ENCODE peak calls at places on chromosomes 1 and 21, in ten cellular contexts. I is endodermal cell, W is pancreas, L is RWPE1, Y is uterus, P is fibroblast of lung, R is tibial artery, U is right atrium auricular region, B is substantia nigra, V is A549. Z is an unnamed sample.

GRCh38 chr1:51569284-51570062 is 47.4 kb upstream of the OSBPL9 start:
- DNase-seq in W (no peak), V (peak), Y (no peak), L (peak), R (no peak), B (no peak), U (no peak), P (peak), I (peak), Z (no peak)

GRCh38 chr1:223331929-223332328 is 32.0 kb downstream of the SUSD4 start:
- DNase-seq in P (no peak), R (no peak), I (no peak), U (no peak), L (peak), B (no peak), Y (no peak), V (no peak), W (no peak), Z (no peak)

GRCh38 chr1:227131193-227131592 is 187.1 kb downstream of the CDC42BPA start:
- DNase-seq in I (no peak), R (no peak), W (no peak), B (no peak), Y (no peak), V (peak), P (peak), L (peak), U (no peak), Z (no peak)

GRCh38 chr1:224168859-224169380 is 14.1 kb upstream of the DEGS1 start:
- DNase-seq in U (no peak), W (no peak), V (peak), R (no peak), Y (peak), L (no peak), P (peak), B (no peak), I (no peak), Z (no peak)

GRCh38 chr1:169620565-169620964 is 9.4 kb downstream of the SELP start:
- DNase-seq in B (no peak), L (no peak), U (no peak), P (no peak), Y (no peak), W (no peak), V (no peak), I (no peak), R (no peak), Z (peak)

GRCh38 chr1:1302951-1303509 is 4.7 kb downstream of the ACAP3 start:
- DNase-seq in B (no peak), L (no peak), V (no peak), W (no peak), Y (no peak), I (no peak), R (no peak), P (no peak), U (no peak), Z (no peak)

GRCh38 chr21:43731891-43732711 is 13.2 kb downstream of the PDXK start:
- DNase-seq in V (no peak), I (no peak), P (peak), R (no peak), L (no peak), U (no peak), B (no peak), W (no peak), Y (no peak), Z (no peak)

GRCh38 chr1:161350666-161351065 is 17.0 kb downstream of the CFAP126 start:
- DNase-seq in V (no peak), W (no peak), L (no peak), Y (no peak), R (no peak), B (no peak), I (no peak), U (no peak), P (no peak), Z (no peak)

GRCh38 chr1:115710859-115711624 is 57.5 kb downstream of the CASQ2 start:
- DNase-seq in I (no peak), W (no peak), V (no peak), L (no peak), R (no peak), P (no peak), U (no peak), Y (no peak), B (no peak), Z (no peak)

GRCh38 chr1:15945832-15946448 is 30.0 kb downstream of the ZBTB17 start:
- DNase-seq in P (no peak), B (no peak), L (no peak), I (peak), R (no peak), V (no peak), Y (no peak), W (no peak), U (no peak), Z (no peak)

GRCh38 chr1:67441183-67441582 is 11.0 kb upstream of the SERBP1 start:
- DNase-seq in L (no peak), V (no peak), W (peak), I (no peak), U (no peak), Y (peak), R (peak), P (peak), B (no peak), Z (no peak)

GRCh38 chr1:43421396-43421795 is 31.7 kb downstream of the SZT2 start:
- DNase-seq in P (no peak), I (no peak), W (no peak), U (no peak), B (no peak), V (no peak), L (no peak), R (no peak), Y (no peak), Z (no peak)

GRCh38 chr1:191641420-191642215 is 516.6 kb upstream of the RGS18 start:
- DNase-seq in Y (no peak), R (no peak), I (no peak), U (no peak), L (peak), P (peak), B (no peak), W (no peak), V (no peak), Z (no peak)

GRCh38 chr1:42319128-42319851 is 15.7 kb downstream of the FOXJ3 start:
- DNase-seq in P (peak), Y (no peak), I (no peak), B (no peak), V (no peak), L (no peak), U (no peak), R (no peak), W (no peak), Z (no peak)

GRCh38 chr1:243946946-243947345 is 96.9 kb upstream of the AKT3 start:
- DNase-seq in Y (no peak), L (no peak), V (no peak), P (peak), R (no peak), B (no peak), W (no peak), U (no peak), I (peak), Z (peak)

GRCh38 chr1:154963643-154964042 is 2.1 kb upstream of the PYGO2 start:
- DNase-seq in R (no peak), P (no peak), V (no peak), Y (no peak), W (no peak), B (no peak), L (no peak), U (no peak), I (no peak), Z (no peak)
- H3K27ac ChIP-seq in R (no peak), P (no peak), V (peak), Y (no peak), W (no peak), B (no peak), L (peak), U (no peak), I (no peak), Z (no peak)

GRCh38 chr1:213982515-213982813 is 5.3 kb upstream of the PROX1 start:
- DNase-seq in P (no peak), I (no peak), B (no peak), R (no peak), L (no peak), U (no peak), W (no peak), V (no peak), Y (no peak), Z (no peak)

GRCh38 chr1:213983589-213984386 is 4.0 kb upstream of the PROX1 start:
- DNase-seq in U (no peak), B (no peak), W (no peak), R (no peak), V (no peak), P (no peak), Y (no peak), L (no peak), I (peak), Z (no peak)

GRCh38 chr1:213980906-213981305 is 6.9 kb upstream of the PROX1 start:
- DNase-seq in Y (no peak), P (no peak), W (no peak), I (peak), R (no peak), B (no peak), V (no peak), L (no peak), U (no peak), Z (no peak)

GRCh38 chr1:213984387-213985180 is 3.2 kb upstream of the PROX1 start:
- DNase-seq in R (no peak), U (no peak), W (no peak), P (no peak), L (no peak), B (no peak), Y (no peak), V (no peak), I (peak), Z (no peak)

GRCh38 chr1:213982814-213983588 is 4.8 kb upstream of the PROX1 start:
- DNase-seq in B (no peak), L (no peak), U (no peak), I (peak), R (no peak), P (no peak), W (peak), V (no peak), Y (no peak), Z (no peak)
- H3K27ac ChIP-seq in B (peak), L (no peak), U (peak), I (no peak), R (no peak), P (no peak), W (peak), V (peak), Y (no peak), Z (no peak)

DNA sequence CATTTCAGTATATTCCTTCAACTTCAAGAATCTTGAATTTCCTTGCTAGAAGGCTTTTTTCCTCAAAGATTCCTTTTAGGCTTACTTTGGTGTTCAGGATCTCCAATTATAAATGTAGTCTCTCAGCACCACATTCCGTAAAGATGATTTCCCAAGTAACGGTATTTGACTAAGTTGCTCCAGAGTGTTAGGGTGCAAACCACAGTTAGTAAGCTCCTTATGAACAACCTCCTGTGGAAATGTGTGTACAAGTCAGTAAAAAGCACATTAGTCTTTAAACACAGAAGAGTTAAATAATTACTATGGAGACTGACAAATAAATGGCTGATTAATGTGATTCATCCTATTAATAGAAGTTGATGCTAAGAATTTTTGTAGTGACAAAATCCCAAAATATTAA is 10.3 kb downstream of the DONSON start:
- DNase-seq in L (no peak), I (no peak), W (no peak), Y (no peak), R (no peak), P (peak), U (no peak), V (no peak), B (no peak), Z (no peak)
- H3K27ac ChIP-seq in L (no peak), I (no peak), W (no peak), Y (no peak), R (no peak), P (no peak), U (no peak), V (no peak), B (no peak), Z (no peak)

DNA sequence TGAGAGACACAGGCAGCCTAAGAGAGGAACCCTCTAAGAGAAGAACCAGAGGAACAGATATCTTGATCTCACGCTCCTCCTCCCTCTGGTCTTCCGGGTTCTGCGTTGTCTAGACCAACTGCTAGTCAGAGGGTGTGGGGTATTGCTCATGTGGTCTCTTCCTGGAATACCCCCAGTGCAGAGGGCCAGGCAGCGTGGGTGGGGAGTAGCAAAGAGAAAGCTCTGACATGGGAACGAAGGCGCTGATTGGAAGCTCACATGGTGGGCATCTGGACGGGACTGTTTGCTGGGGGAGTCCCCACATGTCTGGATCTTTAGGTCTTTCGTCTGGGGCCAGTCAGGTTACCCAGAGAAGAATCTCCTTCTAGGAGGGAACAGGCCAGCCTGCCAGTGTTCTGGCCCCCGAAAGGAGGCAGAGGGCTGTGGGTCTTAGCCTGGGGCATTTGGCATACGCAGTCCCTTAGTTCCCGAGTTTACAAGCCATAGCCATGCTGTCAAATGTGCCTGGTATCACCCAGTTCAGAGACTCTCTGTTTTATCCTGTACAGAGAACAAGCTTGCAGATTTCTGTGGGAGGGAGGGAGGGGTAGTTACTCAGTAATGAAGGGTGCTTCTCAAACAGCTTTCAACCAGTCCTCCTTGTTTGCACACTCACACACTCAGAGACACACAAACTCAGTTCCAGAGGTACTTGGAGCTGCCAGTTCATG is 18.3 kb upstream of the IL6R start:
- DNase-seq in R (no peak), Y (no peak), U (no peak), W (no peak), L (no peak), V (no peak), P (no peak), I (no peak), B (no peak), Z (no peak)
- H3K27ac ChIP-seq in R (no peak), Y (no peak), U (no peak), W (no peak), L (no peak), V (peak), P (no peak), I (no peak), B (no peak), Z (no peak)

DNA sequence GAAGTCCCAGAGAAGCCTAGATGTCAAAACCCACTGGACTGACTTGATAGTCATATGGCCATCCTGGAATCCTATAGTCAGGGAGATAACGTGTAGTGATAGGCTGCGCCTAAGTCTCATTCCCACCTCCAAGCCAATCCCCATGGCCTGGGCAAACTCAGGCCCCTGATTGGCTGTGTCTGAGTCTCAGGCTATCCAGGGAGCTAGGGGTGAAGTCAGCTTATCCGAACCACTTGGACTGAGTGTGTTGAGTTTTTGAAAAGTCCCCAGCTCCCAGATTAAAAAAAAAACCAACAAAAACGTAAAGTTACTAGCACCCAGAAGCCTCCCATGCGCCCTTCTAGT is 51.6 kb downstream of the PIK3CD start:
- DNase-seq in I (no peak), V (no peak), R (no peak), Y (no peak), U (no peak), P (no peak), W (no peak), B (no peak), L (no peak), Z (no peak)
- H3K27ac ChIP-seq in I (no peak), V (no peak), R (no peak), Y (no peak), U (no peak), P (no peak), W (no peak), B (no peak), L (no peak), Z (no peak)

DNA sequence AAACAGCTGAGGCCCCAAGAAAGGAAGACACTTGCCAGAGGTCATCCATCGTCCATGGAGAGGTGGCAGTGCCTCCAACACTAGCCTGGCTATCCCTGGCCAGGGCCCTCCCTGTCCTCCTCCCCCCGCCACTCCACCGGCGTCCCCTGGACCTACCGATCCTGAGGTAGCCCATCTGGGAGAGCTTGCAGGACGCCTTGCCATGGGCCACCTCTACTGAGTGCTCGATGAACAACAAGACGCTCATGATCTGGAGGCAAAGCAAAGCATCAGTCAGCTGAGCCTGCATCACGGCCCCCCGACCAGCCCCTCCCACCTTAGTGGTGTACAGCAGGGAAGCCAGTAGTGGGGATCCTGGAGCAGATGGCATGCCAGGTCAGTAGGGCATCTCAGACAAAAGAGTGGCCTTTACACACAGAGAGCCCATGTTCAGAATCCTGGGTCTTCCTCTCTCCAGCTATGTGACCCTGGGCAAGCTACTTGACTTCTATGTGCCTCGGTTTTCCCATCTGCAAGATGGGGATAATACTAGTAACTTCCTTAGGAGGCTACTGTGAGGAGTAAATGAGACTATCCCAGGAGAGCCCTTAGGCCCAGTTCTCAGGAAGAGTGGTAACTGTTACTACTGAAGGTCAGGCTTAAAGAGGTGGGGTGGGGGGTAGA is 15.1 kb downstream of the LAPTM5 start:
- DNase-seq in L (no peak), R (no peak), V (no peak), Y (no peak), P (no peak), U (no peak), I (no peak), W (no peak), B (no peak), Z (no peak)
- H3K27ac ChIP-seq in L (no peak), R (no peak), V (no peak), Y (no peak), P (no peak), U (no peak), I (no peak), W (no peak), B (no peak), Z (no peak)

GRCh38 chr1:151327903-151328674 is 873 bp upstream of the PI4KB start:
- DNase-seq in R (no peak), B (no peak), U (no peak), I (peak), P (no peak), W (peak), Y (peak), V (peak), L (peak), Z (no peak)
- H3K27ac ChIP-seq in R (peak), B (peak), U (peak), I (no peak), P (peak), W (peak), Y (peak), V (peak), L (peak), Z (peak)

GRCh38 chr1:234573711-234574299 is 36.2 kb downstream of the IRF2BP2 start:
- DNase-seq in P (peak), B (no peak), V (no peak), I (peak), U (peak), R (peak), Y (no peak), W (no peak), L (no peak), Z (no peak)

GRCh38 chr1:234570741-234571140 is 39.2 kb downstream of the IRF2BP2 start:
- DNase-seq in B (no peak), Y (no peak), I (peak), P (no peak), V (no peak), L (no peak), U (no peak), R (no peak), W (no peak), Z (no peak)

GRCh38 chr1:234570336-234570735 is 39.6 kb downstream of the IRF2BP2 start:
- DNase-seq in B (no peak), V (no peak), L (no peak), U (no peak), Y (no peak), I (no peak), P (no peak), W (no peak), R (no peak), Z (no peak)

GRCh38 chr1:234572966-234573365 is 37.0 kb downstream of the IRF2BP2 start:
- DNase-seq in B (no peak), P (no peak), U (peak), L (no peak), I (no peak), W (no peak), V (no peak), Y (no peak), R (no peak), Z (no peak)

GRCh38 chr1:234571692-234572091 is 38.3 kb downstream of the IRF2BP2 start:
- DNase-seq in I (peak), L (no peak), R (no peak), V (no peak), W (no peak), Y (no peak), P (no peak), B (no peak), U (peak), Z (no peak)
- H3K27ac ChIP-seq in I (no peak), L (no peak), R (no peak), V (peak), W (no peak), Y (peak), P (no peak), B (no peak), U (peak), Z (no peak)

GRCh38 chr21:42722153-42722552 is 68.7 kb downstream of the PDE9A start:
- DNase-seq in V (no peak), Y (no peak), P (no peak), I (no peak), U (no peak), W (no peak), B (no peak), L (no peak), R (no peak), Z (no peak)
- H3K27ac ChIP-seq in V (no peak), Y (no peak), P (no peak), I (no peak), U (no peak), W (no peak), B (no peak), L (no peak), R (no peak), Z (no peak)

GRCh38 chr21:37224861-37225260 is 42.3 kb downstream of the VPS26C start:
- DNase-seq in W (no peak), I (no peak), B (no peak), L (no peak), P (no peak), Y (no peak), U (peak), R (no peak), V (no peak), Z (no peak)

GRCh38 chr21:37227071-37228002 is 39.8 kb downstream of the VPS26C start:
- DNase-seq in L (no peak), V (no peak), I (no peak), W (no peak), P (no peak), B (no peak), U (peak), Y (no peak), R (no peak), Z (peak)

GRCh38 chr21:37226356-37226920 is 40.7 kb downstream of the VPS26C start:
- DNase-seq in P (no peak), Y (no peak), V (no peak), W (no peak), B (no peak), R (no peak), I (no peak), U (peak), L (no peak), Z (no peak)

GRCh38 chr21:37223804-37224345 is 43.3 kb downstream of the VPS26C start:
- DNase-seq in Y (no peak), U (peak), V (no peak), B (no peak), I (no peak), W (no peak), L (no peak), R (no peak), P (no peak), Z (no peak)

DNA sequence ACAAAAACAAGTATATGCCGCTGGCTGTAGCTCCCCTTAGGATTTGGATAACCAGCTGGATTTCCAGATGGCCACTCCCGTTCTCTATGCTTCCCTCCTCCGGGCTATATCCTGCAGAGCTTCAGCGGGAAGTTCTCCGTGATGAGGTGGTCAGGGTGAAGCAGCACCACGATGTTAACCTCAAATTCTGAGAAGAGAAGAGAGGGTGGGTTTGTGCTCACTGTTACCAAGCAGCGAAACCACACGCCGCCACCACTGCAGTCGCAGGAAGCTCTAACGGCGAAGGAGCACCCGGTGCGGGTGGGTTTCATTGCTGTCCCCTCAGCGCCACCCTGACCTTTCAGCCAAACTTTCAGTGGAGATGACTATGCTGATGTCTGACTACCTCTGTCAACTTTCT is 41.7 kb downstream of the VPS26C start:
- DNase-seq in L (no peak), P (no peak), I (no peak), W (no peak), Y (no peak), V (no peak), B (no peak), U (peak), R (no peak), Z (no peak)
- H3K27ac ChIP-seq in L (no peak), P (no peak), I (no peak), W (no peak), Y (no peak), V (no peak), B (no peak), U (no peak), R (no peak), Z (no peak)